ENCODE peak calls at places on chromosome 4, in five cellular contexts. W is cardiac fibroblast, T is left ventricle myocardium inferior, A is lower lobe of right lung, S is sigmoid colon. L is an unnamed sample.

GRCh38 chr4:113179091-113179490 is 129.6 kb downstream of the ANK2 start:
- DNase-seq in S (no peak), W (peak; percentile 27), T (no peak), A (no peak), L (no peak)

GRCh38 chr4:124745988-124746801 is 33.7 kb upstream of the ANKRD50 start:
- DNase-seq in W (peak; percentile 60), T (no peak), A (no peak), S (peak; percentile 64), L (no peak)

GRCh38 chr4:78518551-78518950 is 33.0 kb upstream of the ANXA3 start:
- DNase-seq in S (no peak), W (peak; percentile 39), T (no peak), A (no peak), L (no peak)

GRCh38 chr4:169293343-169294176 is 22.8 kb upstream of the SH3RF1 start:
- DNase-seq in S (no peak), T (no peak), W (no peak), A (peak; percentile 54), L (no peak)

GRCh38 chr4:125313497-125313896 is 1.3 kb upstream of the FAT4 start:
- DNase-seq in T (no peak), W (peak; percentile 94), A (no peak), S (peak; percentile 65), L (peak; percentile 88)

GRCh38 chr4:2944091-2944482 is 19.1 kb downstream of the NOP14 start:
- DNase-seq in W (no peak), S (no peak), T (no peak), A (no peak), L (no peak)

GRCh38 chr4:128354205-128354821 is 66.7 kb upstream of the PGRMC2 start:
- DNase-seq in S (no peak), W (peak; percentile 96), T (no peak), A (no peak), L (peak; percentile 84)

GRCh38 chr4:88649716-88650115 is 47.9 kb downstream of the NAP1L5 start:
- DNase-seq in A (no peak), T (no peak), S (no peak), W (no peak), L (no peak)

GRCh38 chr4:41658106-41658505 is 90.4 kb downstream of the PHOX2B start:
- DNase-seq in S (no peak), A (no peak), T (no peak), W (no peak), L (no peak)

GRCh38 chr4:157768419-157768818 is 404.4 kb downstream of the GASK1B start:
- DNase-seq in S (no peak), W (no peak), T (no peak), A (no peak), L (no peak)

GRCh38 chr4:36224969-36225903 is 19.1 kb downstream of the ARAP2 start:
- DNase-seq in T (no peak), S (no peak), W (no peak), A (no peak), L (no peak)

GRCh38 chr4:170497105-170497504 is 407.3 kb upstream of the AADAT start:
- DNase-seq in S (no peak), T (no peak), W (peak; percentile 0), A (no peak), L (no peak)

GRCh38 chr4:55733874-55734437 is 85.6 kb upstream of the EXOC1L start:
- DNase-seq in W (peak; percentile 78), S (no peak), A (peak; percentile 79), T (peak; percentile 35), L (no peak)

GRCh38 chr4:55753856-55754255 is 65.7 kb upstream of the EXOC1L start:
- DNase-seq in S (no peak), T (no peak), A (no peak), W (no peak), L (no peak)

GRCh38 chr4:105641876-105642275 is 66.6 kb downstream of the INTS12 start:
- DNase-seq in W (no peak), T (no peak), S (no peak), A (no peak), L (no peak)

GRCh38 chr4:3010998-3011397 is 47.6 kb downstream of the GRK4 start:
- DNase-seq in S (no peak), A (no peak), W (peak; percentile 64), T (no peak), L (peak; percentile 13)

GRCh38 chr4:125732682-125733081 is 417.9 kb downstream of the FAT4 start:
- DNase-seq in S (no peak), A (no peak), T (no peak), W (no peak), L (no peak)

GRCh38 chr4:105719214-105719613 is 10.6 kb downstream of the GSTCD start:
- DNase-seq in T (no peak), W (no peak), A (no peak), S (no peak), L (no peak)

GRCh38 chr4:82380344-82380743 is 6.6 kb upstream of the HNRNPD start:
- DNase-seq in T (peak; percentile 74), W (no peak), S (no peak), A (no peak), L (no peak)

GRCh38 chr4:151537726-151538125 is 128.8 kb downstream of the FHIP1A start:
- DNase-seq in A (no peak), W (peak; percentile 53), T (no peak), S (no peak), L (peak; percentile 41)

GRCh38 chr4:152996101-152996500 is 60.0 kb downstream of the FHDC1 start:
- DNase-seq in W (no peak), A (no peak), S (no peak), T (no peak), L (no peak)
- TF ChIP-seq CTCF in W (no peak), A (no peak), S (no peak), T (no peak), L (no peak)

GRCh38 chr4:20432098-20432497 is 180.4 kb downstream of the SLIT2 start:
- DNase-seq in S (no peak), T (no peak), W (peak; percentile 58), A (no peak), L (no peak)
- H3K4me3 ChIP-seq in S (peak overlapping the region; percentile 9), T (peak overlapping the region; percentile 9), W (no peak overlapping the region), A (no peak overlapping the region), L (no peak overlapping the region)

DNA sequence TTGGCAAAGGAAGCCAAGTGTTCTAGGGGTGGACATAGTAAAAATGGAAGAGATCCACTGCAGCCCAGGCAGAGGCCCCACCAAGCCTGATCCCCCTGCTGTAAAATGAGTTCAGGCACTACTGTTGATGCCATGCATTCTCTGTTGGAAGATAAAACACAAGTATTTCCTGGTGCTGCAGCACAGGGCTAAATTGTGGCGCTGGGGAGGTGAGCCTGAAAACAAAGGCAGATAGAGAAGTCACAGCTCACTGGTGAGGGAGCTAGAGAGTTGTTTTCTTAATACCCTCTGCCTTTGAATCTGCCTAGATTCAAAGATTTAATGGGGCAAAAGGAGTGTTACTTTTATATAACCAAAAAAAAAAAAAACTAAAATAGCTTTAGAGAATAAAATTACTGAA is 218.9 kb downstream of the NWD2 start:
- DNase-seq in T (no peak), A (no peak), S (no peak), W (no peak), L (no peak)
- TF ChIP-seq CTCF in T (no peak), A (no peak), S (no peak), W (no peak), L (no peak)

DNA sequence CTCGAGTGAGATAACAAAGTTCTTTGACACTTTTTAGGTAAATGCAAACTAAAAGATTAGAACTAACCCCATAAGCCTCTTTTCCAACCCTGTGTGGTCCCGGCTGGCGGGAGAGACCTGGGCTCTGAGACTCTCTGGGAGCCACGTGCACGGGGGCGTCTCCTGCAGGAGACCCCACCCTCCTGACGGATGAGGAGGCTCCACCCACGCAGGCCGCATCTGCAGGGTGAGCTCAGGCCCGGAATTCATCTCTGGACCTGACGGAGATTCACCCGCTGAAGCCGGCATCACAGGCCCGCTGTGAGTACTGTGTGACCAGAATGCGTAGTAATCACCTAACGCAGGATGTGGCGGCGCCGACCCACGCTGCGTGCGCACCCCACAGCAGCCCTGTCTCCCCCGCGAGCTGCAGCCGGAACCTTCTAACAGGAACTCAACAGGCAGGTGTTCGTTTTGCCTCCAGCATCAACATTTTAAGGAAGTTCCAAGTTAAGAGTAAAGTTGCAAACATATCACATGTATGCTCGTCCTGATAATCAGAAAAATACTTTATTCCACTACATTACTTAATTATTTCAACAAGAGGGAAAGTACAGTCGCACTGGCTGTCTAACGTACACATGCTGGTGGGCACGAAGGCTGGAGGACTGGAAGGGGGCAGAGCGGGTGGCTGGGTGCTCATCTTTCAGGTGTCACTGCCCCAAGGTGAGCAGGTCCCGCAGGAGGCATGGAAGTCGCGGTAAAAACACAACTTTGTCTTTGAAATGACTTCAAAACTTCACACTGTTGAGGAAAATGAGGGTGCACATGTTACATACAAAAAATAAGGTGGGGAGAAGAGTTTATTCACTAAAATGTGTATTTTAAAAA is 44.5 kb downstream of the FGFRL1 start:
- DNase-seq in A (no peak), T (no peak), W (no peak), S (peak; percentile 66), L (no peak)
- H3K4me3 ChIP-seq in A (peak overlapping the region; percentile 32), T (peak overlapping the region; percentile 40), W (no peak overlapping the region), S (no peak overlapping the region), L (no peak overlapping the region)

DNA sequence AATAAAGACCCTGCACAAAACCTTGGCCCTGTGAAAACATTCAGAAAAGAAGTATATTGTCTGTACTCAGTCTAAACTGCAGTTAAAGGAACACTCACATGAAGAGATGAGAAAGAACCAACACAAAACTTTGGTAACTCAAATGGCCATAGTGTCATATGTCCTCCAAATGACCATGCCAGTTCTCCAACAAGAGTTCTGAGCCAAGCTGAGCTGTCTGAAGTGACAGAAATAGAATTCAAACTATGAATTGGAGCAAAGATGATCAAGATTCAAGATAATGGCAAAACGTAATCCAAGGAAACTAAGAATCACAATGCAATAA is 739.3 kb upstream of the NDST4 start:
- DNase-seq in T (no peak), A (no peak), S (no peak), W (no peak), L (no peak)
- TF ChIP-seq CTCF in T (no peak), A (no peak), S (no peak), W (no peak), L (no peak)

DNA sequence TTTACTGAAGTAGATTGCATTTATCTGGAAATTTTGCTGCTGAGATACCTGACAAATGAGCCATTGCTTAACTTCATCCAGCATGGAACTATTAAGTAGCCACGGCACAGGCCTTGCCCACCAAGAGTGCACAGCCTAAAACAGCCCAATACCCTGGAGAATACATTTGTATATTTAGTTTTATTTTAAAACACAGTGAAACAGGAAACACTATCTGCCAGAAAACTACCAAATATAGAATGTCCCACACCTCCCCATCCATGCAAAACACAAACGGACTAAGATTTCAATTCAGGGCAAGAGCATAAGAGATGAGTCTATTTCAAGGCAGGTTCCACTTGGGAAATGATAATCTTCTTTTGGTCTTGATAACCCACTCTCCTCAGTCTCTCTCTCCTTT is 57.1 kb downstream of the MAML3 start:
- DNase-seq in W (peak; percentile 67), A (no peak), T (no peak), S (no peak), L (no peak)
- H3K4me3 ChIP-seq in W (no peak overlapping the region), A (no peak overlapping the region), T (peak overlapping the region; percentile 39), S (no peak overlapping the region), L (no peak overlapping the region)

DNA sequence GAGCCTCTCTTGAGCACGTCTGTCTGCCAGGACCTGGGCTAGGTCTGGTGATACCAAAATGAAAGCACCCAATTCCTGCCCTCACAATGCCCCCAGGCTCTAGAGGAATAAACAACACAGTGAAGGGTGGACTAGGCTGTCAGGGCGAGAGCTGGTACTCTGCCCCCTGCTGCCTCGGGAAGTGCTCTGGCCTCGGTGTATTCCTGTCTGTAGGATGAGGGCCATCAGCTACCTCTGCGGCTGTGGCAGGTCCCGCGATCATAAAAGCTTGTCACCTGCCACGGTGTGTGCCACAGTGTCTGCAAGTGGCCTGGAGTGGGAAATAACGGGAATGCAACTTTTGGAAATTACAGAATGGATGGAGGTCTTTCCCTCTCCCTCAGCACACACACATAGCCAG is 159.3 kb upstream of the PSAPL1 start:
- DNase-seq in S (no peak), T (no peak), A (no peak), W (no peak), L (no peak)
- TF ChIP-seq CTCF in S (no peak), T (no peak), A (no peak), W (no peak), L (no peak)

L was measured in astrocyte of the cerebellum.